ENCODE peak calls at places on chromosome 13, in nine cellular contexts. One of them, this sample, is unnamed.

GRCh38 chr13:94054159-94054558 is 425.3 kb downstream of the DCT start:
- DNase-seq in hepatic stellate cell: no peak
- DNase-seq in lung: no peak
- DNase-seq in H4: no peak
- DNase-seq in progenitor cell of endocrine pancreas: no peak
- DNase-seq in activated naive CD4-positive, alpha-beta T cell treated with anti-CD3 and anti-CD28 coated beads for 36 hours: no peak
- DNase-seq in NCI-H748 treated with DMSO at 0.1 percent for 48 hours: no peak
- DNase-seq in skeletal muscle cell: no peak
- DNase-seq in left cardiac atrium: no peak
- DNase-seq in this sample: no peak

GRCh38 chr13:97933736-97934135 is 19.7 kb upstream of the IPO5 start:
- DNase-seq in hepatic stellate cell: no peak
- DNase-seq in lung: no peak
- DNase-seq in H4: no peak
- DNase-seq in progenitor cell of endocrine pancreas: no peak
- DNase-seq in activated naive CD4-positive, alpha-beta T cell treated with anti-CD3 and anti-CD28 coated beads for 36 hours: no peak
- DNase-seq in NCI-H748 treated with DMSO at 0.1 percent for 48 hours: no peak
- DNase-seq in skeletal muscle cell: no peak
- DNase-seq in left cardiac atrium: no peak
- DNase-seq in this sample: no peak

GRCh38 chr13:112346899-112347229 is 29.3 kb upstream of the SPACA7 start:
- DNase-seq in hepatic stellate cell: no peak
- DNase-seq in lung: no peak
- DNase-seq in H4: no peak
- DNase-seq in progenitor cell of endocrine pancreas: no peak
- DNase-seq in activated naive CD4-positive, alpha-beta T cell treated with anti-CD3 and anti-CD28 coated beads for 36 hours: no peak
- DNase-seq in NCI-H748 treated with DMSO at 0.1 percent for 48 hours: no peak
- DNase-seq in skeletal muscle cell: no peak
- DNase-seq in left cardiac atrium: no peak
- DNase-seq in this sample: no peak

GRCh38 chr13:48902421-48902820 is 73.3 kb upstream of the FNDC3A start:
- DNase-seq in hepatic stellate cell: no peak
- DNase-seq in lung: no peak
- DNase-seq in H4: no peak
- DNase-seq in progenitor cell of endocrine pancreas: no peak
- DNase-seq in activated naive CD4-positive, alpha-beta T cell treated with anti-CD3 and anti-CD28 coated beads for 36 hours: no peak
- DNase-seq in NCI-H748 treated with DMSO at 0.1 percent for 48 hours: no peak
- DNase-seq in skeletal muscle cell: peak; percentile 45
- DNase-seq in left cardiac atrium: no peak
- DNase-seq in this sample: peak; percentile 60

GRCh38 chr13:81017525-81018152 is 676.7 kb upstream of the SPRY2 start:
- DNase-seq in hepatic stellate cell: peak; percentile 9
- DNase-seq in lung: no peak
- DNase-seq in H4: peak; percentile 29
- DNase-seq in progenitor cell of endocrine pancreas: no peak
- DNase-seq in activated naive CD4-positive, alpha-beta T cell treated with anti-CD3 and anti-CD28 coated beads for 36 hours: no peak
- DNase-seq in NCI-H748 treated with DMSO at 0.1 percent for 48 hours: peak; percentile 75
- DNase-seq in skeletal muscle cell: peak; percentile 9
- DNase-seq in left cardiac atrium: no peak
- DNase-seq in this sample: peak; percentile 12

GRCh38 chr13:114106991-114107685 is 25.3 kb downstream of the RASA3 start:
- DNase-seq in hepatic stellate cell: no peak
- DNase-seq in lung: no peak
- DNase-seq in H4: no peak
- DNase-seq in progenitor cell of endocrine pancreas: no peak
- DNase-seq in activated naive CD4-positive, alpha-beta T cell treated with anti-CD3 and anti-CD28 coated beads for 36 hours: no peak
- DNase-seq in NCI-H748 treated with DMSO at 0.1 percent for 48 hours: no peak
- DNase-seq in skeletal muscle cell: no peak
- DNase-seq in left cardiac atrium: peak; percentile 10
- DNase-seq in this sample: no peak

GRCh38 chr13:46121597-46122163 is 16.8 kb upstream of the CPB2 start:
- DNase-seq in hepatic stellate cell: no peak
- DNase-seq in lung: no peak
- DNase-seq in H4: no peak
- DNase-seq in progenitor cell of endocrine pancreas: no peak
- DNase-seq in activated naive CD4-positive, alpha-beta T cell treated with anti-CD3 and anti-CD28 coated beads for 36 hours: no peak
- DNase-seq in NCI-H748 treated with DMSO at 0.1 percent for 48 hours: no peak
- DNase-seq in skeletal muscle cell: no peak
- DNase-seq in left cardiac atrium: no peak
- DNase-seq in this sample: no peak

GRCh38 chr13:43331676-43332075 is 308.3 kb downstream of the DNAJC15 start:
- DNase-seq in hepatic stellate cell: no peak
- DNase-seq in lung: no peak
- DNase-seq in H4: no peak
- DNase-seq in progenitor cell of endocrine pancreas: no peak
- DNase-seq in activated naive CD4-positive, alpha-beta T cell treated with anti-CD3 and anti-CD28 coated beads for 36 hours: no peak
- DNase-seq in NCI-H748 treated with DMSO at 0.1 percent for 48 hours: no peak
- DNase-seq in skeletal muscle cell: peak; percentile 48
- DNase-seq in left cardiac atrium: no peak
- DNase-seq in this sample: no peak

GRCh38 chr13:40170982-40171381 is 495.5 kb downstream of the FOXO1 start:
- DNase-seq in hepatic stellate cell: no peak
- DNase-seq in lung: no peak
- DNase-seq in H4: no peak
- DNase-seq in progenitor cell of endocrine pancreas: no peak
- DNase-seq in activated naive CD4-positive, alpha-beta T cell treated with anti-CD3 and anti-CD28 coated beads for 36 hours: peak; percentile 82
- DNase-seq in NCI-H748 treated with DMSO at 0.1 percent for 48 hours: no peak
- DNase-seq in skeletal muscle cell: no peak
- DNase-seq in left cardiac atrium: no peak
- DNase-seq in this sample: peak; percentile 88

GRCh38 chr13:41935501-41935900 is 25.4 kb downstream of the VWA8 start:
- DNase-seq in hepatic stellate cell: no peak
- DNase-seq in lung: no peak
- DNase-seq in H4: no peak
- DNase-seq in progenitor cell of endocrine pancreas: no peak
- DNase-seq in activated naive CD4-positive, alpha-beta T cell treated with anti-CD3 and anti-CD28 coated beads for 36 hours: no peak
- DNase-seq in NCI-H748 treated with DMSO at 0.1 percent for 48 hours: no peak
- DNase-seq in skeletal muscle cell: no peak
- DNase-seq in left cardiac atrium: no peak
- DNase-seq in this sample: no peak